ENCODE peak calls at places on chromosomes 12 and 14, in four cellular contexts. One of them, this sample, is unnamed.

GRCh38 chr14:54637270-54637669 is 70.3 kb downstream of the SAMD4A start:
- DNase-seq in vagina: no peak
- DNase-seq in endothelial cell of umbilical vein: no peak
- DNase-seq in stomach: no peak
- DNase-seq in this sample: no peak

GRCh38 chr12:126337556-126337955 is 1272.3 kb downstream of the AACS start:
- DNase-seq in stomach: no peak
- DNase-seq in vagina: no peak
- DNase-seq in endothelial cell of umbilical vein: no peak
- DNase-seq in this sample: no peak

GRCh38 chr12:63525831-63526230 is 142.5 kb downstream of the DPY19L2 start:
- DNase-seq in vagina: no peak
- DNase-seq in stomach: no peak
- DNase-seq in endothelial cell of umbilical vein: no peak
- DNase-seq in this sample: no peak

GRCh38 chr12:93778306-93778705 is 101.1 kb downstream of the CRADD start:
- DNase-seq in vagina: no peak
- DNase-seq in stomach: no peak
- DNase-seq in endothelial cell of umbilical vein: peak; percentile 82
- DNase-seq in this sample: no peak

GRCh38 chr14:63542231-63542999 is 762 bp downstream of the PPP2R5E start:
- DNase-seq in vagina: no peak
- DNase-seq in stomach: no peak
- DNase-seq in endothelial cell of umbilical vein: peak; percentile 56
- DNase-seq in this sample: no peak

GRCh38 chr12:57552692-57553321 is 3.0 kb downstream of the KIF5A start:
- DNase-seq in endothelial cell of umbilical vein: no peak
- DNase-seq in stomach: no peak
- DNase-seq in vagina: no peak
- DNase-seq in this sample: no peak

GRCh38 chr14:102601378-102601925 is 9.0 kb downstream of the RCOR1 start:
- DNase-seq in stomach: no peak
- DNase-seq in endothelial cell of umbilical vein: no peak
- DNase-seq in vagina: no peak
- DNase-seq in this sample: no peak

GRCh38 chr14:32588448-32589320 is 259.6 kb downstream of the AKAP6 start:
- DNase-seq in vagina: no peak
- DNase-seq in endothelial cell of umbilical vein: peak; percentile 36
- DNase-seq in stomach: no peak
- DNase-seq in this sample: no peak

GRCh38 chr12:113071427-113072112 is 15.0 kb downstream of the DTX1 start:
- DNase-seq in stomach: no peak
- DNase-seq in endothelial cell of umbilical vein: no peak
- DNase-seq in vagina: no peak
- DNase-seq in this sample: no peak

GRCh38 chr14:68214431-68214830 is 394.9 kb downstream of the RAD51B start:
- DNase-seq in endothelial cell of umbilical vein: no peak
- DNase-seq in stomach: no peak
- DNase-seq in vagina: no peak
- DNase-seq in this sample: no peak

GRCh38 chr14:31947076-31947475 is 130.0 kb upstream of the ARHGAP5 start:
- DNase-seq in vagina: no peak
- DNase-seq in endothelial cell of umbilical vein: no peak
- DNase-seq in stomach: no peak
- DNase-seq in this sample: no peak

GRCh38 chr12:62297321-62297720 is 37.1 kb downstream of the USP15 start:
- DNase-seq in stomach: no peak
- DNase-seq in endothelial cell of umbilical vein: no peak
- DNase-seq in vagina: no peak
- DNase-seq in this sample: no peak

GRCh38 chr12:92244036-92244435 is 98.4 kb upstream of the BTG1 start:
- DNase-seq in endothelial cell of umbilical vein: peak; percentile 74
- DNase-seq in vagina: no peak
- DNase-seq in stomach: no peak
- DNase-seq in this sample: no peak

GRCh38 chr14:35339761-35340406 is 47.7 kb downstream of the PSMA6 start:
- DNase-seq in vagina: no peak
- DNase-seq in stomach: no peak
- DNase-seq in endothelial cell of umbilical vein: no peak
- DNase-seq in this sample: no peak

GRCh38 chr12:105740970-105741725 is 397.6 kb downstream of the NUAK1 start:
- DNase-seq in stomach: no peak
- DNase-seq in vagina: no peak
- DNase-seq in endothelial cell of umbilical vein: peak; percentile 66
- DNase-seq in this sample: no peak

GRCh38 chr14:104785708-104786080 is 9.9 kb downstream of the AKT1 start:
- DNase-seq in stomach: no peak
- DNase-seq in endothelial cell of umbilical vein: no peak
- DNase-seq in vagina: no peak
- DNase-seq in this sample: no peak

DNA sequence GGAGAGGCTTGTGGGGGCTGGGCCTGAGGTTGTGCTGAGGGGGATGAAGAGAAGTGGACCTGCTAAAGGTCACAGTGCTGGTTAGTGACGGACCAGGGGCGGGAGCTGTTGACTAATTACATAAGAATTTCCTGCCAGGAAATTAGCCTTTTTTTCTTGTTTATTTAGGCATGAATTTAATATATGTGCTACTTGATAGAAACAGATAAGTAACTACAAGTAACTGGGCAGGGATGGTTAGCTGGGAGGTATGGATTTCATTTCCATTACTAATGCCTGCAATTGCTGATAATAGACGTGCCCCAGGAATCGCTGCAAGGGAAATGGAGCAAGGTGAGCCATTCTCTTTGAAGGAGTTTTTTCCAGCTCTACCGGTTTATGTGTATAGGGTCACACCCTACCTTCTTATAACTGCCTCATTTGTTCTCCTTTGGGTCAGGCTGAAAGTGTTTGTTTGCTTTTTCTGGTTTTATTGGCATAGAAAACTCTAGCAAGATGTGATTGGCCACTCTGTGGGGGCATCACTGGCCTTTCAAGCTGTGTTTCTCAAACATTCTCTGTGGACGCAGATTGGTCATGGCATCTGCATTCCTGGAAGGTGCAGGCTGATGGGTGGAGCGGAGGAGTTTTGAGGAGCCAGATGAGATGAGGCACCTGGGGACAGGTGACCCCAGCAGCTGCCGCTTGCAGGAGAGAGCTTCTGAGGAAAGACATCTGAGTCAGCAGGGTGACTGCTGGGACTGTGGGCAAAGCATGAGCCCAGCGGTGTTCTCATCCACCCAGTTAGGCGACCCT is 19.0 kb upstream of the GPRC5A start:
- DNase-seq in stomach: peak; percentile 55
- DNase-seq in endothelial cell of umbilical vein: peak; percentile 93
- DNase-seq in vagina: no peak
- DNase-seq in this sample: no peak
- TF ChIP-seq POLR2A in stomach: no peak
- TF ChIP-seq POLR2A in endothelial cell of umbilical vein: peak; percentile 74
- TF ChIP-seq POLR2A in vagina: no peak
- TF ChIP-seq POLR2A in this sample: no peak

DNA sequence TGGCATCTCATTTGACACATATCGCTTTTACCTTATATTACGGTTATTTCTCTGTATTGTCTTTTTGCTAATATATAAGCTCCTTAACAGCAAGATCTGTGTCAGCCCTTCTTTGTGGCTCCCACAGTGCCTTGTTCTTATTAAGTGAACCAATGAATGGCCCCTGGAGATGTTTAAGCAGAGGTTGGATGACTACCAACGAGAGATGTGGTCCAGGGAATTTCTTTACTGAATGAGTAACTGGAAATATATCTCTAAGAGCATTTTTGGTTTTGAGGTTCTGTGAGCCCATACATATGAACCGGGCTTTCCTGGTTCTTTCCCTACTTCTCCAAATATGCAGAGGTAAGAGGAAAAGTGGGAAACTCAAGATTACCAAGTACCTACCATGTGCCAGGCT is 23.5 kb downstream of the CALCOCO1 start:
- DNase-seq in stomach: no peak
- DNase-seq in vagina: no peak
- DNase-seq in endothelial cell of umbilical vein: no peak
- DNase-seq in this sample: no peak
- TF ChIP-seq POLR2AphosphoS5 in stomach: no peak
- TF ChIP-seq POLR2AphosphoS5 in vagina: no peak
- TF ChIP-seq POLR2AphosphoS5 in endothelial cell of umbilical vein: no peak
- TF ChIP-seq POLR2AphosphoS5 in this sample: no peak

GRCh38 chr12:49825360-49825970 is 2.7 kb downstream of the NCKAP5L start:
- DNase-seq in vagina: no peak
- DNase-seq in stomach: no peak
- DNase-seq in endothelial cell of umbilical vein: no peak
- DNase-seq in this sample: no peak

GRCh38 chr12:49825971-49826421 is 2.2 kb downstream of the NCKAP5L start:
- DNase-seq in stomach: no peak
- DNase-seq in endothelial cell of umbilical vein: no peak
- DNase-seq in vagina: no peak
- DNase-seq in this sample: no peak

GRCh38 chr12:49824886-49825285 is 3.3 kb downstream of the NCKAP5L start:
- DNase-seq in stomach: no peak
- DNase-seq in vagina: no peak
- DNase-seq in endothelial cell of umbilical vein: peak; percentile 33
- DNase-seq in this sample: no peak

GRCh38 chr12:49828143-49829091 is at the start of gene NCKAP5L:
- DNase-seq in endothelial cell of umbilical vein: peak; percentile 97
- DNase-seq in stomach: peak; percentile 96
- DNase-seq in vagina: no peak
- DNase-seq in this sample: peak; percentile 96

GRCh38 chr12:49827351-49828099 is 688 bp downstream of the NCKAP5L start:
- DNase-seq in vagina: no peak
- DNase-seq in stomach: peak; percentile 66
- DNase-seq in endothelial cell of umbilical vein: peak; percentile 59
- DNase-seq in this sample: peak; percentile 59
- TF ChIP-seq POLR2A in vagina: no peak
- TF ChIP-seq POLR2A in stomach: no peak
- TF ChIP-seq POLR2A in endothelial cell of umbilical vein: no peak
- TF ChIP-seq POLR2A in this sample: no peak

DNA sequence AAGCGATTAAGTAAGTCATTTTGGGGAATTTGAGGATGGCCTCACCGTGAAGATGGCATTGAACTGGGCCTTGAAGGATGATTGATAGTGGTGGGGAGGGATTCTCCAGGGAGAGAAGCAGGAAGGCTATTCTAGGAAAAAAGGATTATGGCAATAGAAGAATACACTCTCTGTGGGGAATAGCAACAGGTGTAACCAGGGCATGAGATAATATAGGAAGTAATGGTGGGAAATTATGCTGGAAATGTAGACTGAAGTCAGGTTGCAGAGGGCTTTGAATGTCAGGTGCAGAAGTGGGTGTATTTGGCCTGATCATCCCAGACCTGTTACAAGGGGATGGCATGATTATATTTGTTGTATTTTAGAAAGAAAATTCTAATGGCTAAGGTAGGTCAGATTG is 4.6 kb upstream of the ANO4 start:
- DNase-seq in vagina: no peak
- DNase-seq in endothelial cell of umbilical vein: no peak
- DNase-seq in stomach: no peak
- DNase-seq in this sample: no peak
- TF ChIP-seq POLR2AphosphoS5 in vagina: no peak
- TF ChIP-seq POLR2AphosphoS5 in endothelial cell of umbilical vein: no peak
- TF ChIP-seq POLR2AphosphoS5 in stomach: no peak
- TF ChIP-seq POLR2AphosphoS5 in this sample: no peak

GRCh38 chr12:130952545-130952954 is 1.2 kb upstream of the ADGRD1 start:
- DNase-seq in vagina: no peak
- DNase-seq in stomach: no peak
- DNase-seq in endothelial cell of umbilical vein: no peak
- DNase-seq in this sample: no peak

GRCh38 chr12:130955238-130955816 is 1.6 kb downstream of the ADGRD1 start:
- DNase-seq in vagina: no peak
- DNase-seq in endothelial cell of umbilical vein: no peak
- DNase-seq in stomach: no peak
- DNase-seq in this sample: no peak

GRCh38 chr12:130952106-130952505 is 1.6 kb upstream of the ADGRD1 start:
- DNase-seq in vagina: no peak
- DNase-seq in stomach: no peak
- DNase-seq in endothelial cell of umbilical vein: no peak
- DNase-seq in this sample: no peak

GRCh38 chr12:130954544-130954831 is 781 bp downstream of the ADGRD1 start:
- DNase-seq in vagina: no peak
- DNase-seq in stomach: no peak
- DNase-seq in endothelial cell of umbilical vein: no peak
- DNase-seq in this sample: no peak

DNA sequence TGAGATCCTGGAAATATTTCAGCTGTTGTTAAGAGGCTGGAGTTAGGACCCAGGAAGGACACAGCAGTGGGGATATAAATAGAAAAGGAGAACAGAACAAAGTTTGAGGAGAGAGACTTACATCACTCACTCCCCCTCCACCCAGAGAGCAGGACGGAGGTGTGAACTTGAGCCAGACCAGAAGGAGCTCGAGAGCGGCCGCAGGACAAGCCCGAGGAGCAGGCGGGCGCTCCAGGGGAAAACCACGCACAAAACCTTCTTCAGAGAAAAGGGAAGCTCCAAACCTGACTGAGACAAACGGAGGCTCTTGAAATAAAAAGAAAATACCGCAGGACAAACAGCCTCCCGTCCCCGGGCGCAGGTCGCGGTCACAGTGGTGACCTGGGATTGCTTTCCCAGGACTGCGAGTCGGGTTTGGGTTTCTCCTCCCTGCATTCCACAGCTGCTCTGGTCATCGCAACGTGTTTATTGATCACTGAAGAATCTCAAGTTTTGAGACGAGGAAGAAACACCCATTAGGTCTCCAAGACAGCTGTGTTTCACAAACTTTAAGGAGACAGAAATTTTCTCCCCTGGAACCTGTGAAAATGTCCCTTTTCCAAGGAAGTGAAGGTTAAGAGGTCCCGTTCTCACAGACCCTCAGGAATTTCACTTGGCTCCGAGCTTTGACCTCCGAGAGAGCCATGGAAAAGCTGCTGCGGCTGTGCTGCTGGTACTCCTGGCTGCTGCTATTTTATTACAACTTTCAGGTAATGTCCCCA is at the start of gene ADGRD1:
- DNase-seq in endothelial cell of umbilical vein: no peak
- DNase-seq in stomach: peak; percentile 49
- DNase-seq in vagina: no peak
- DNase-seq in this sample: no peak
- TF ChIP-seq POLR2A in endothelial cell of umbilical vein: no peak
- TF ChIP-seq POLR2A in stomach: peak; percentile 37
- TF ChIP-seq POLR2A in vagina: peak; percentile 77
- TF ChIP-seq POLR2A in this sample: no peak

GRCh38 chr12:87227157-87227556 is 802.0 kb downstream of the C12orf50 start:
- DNase-seq in stomach: no peak
- DNase-seq in endothelial cell of umbilical vein: no peak
- DNase-seq in vagina: no peak
- DNase-seq in this sample: no peak
- TF ChIP-seq POLR2AphosphoS5 in stomach: no peak
- TF ChIP-seq POLR2AphosphoS5 in endothelial cell of umbilical vein: no peak
- TF ChIP-seq POLR2AphosphoS5 in vagina: no peak
- TF ChIP-seq POLR2AphosphoS5 in this sample: no peak